ENCODE peak calls at places on chromosomes 5 and 9, in ten cellular contexts. O is testis, H is gastrocnemius medialis, Q is neural progenitor cell, V is AG09309, W is heart right ventricle, M is fibroblast of mammary gland, N is IMR-90, I is choroid plexus epithelial cell, Y is MM.1S. U is an unnamed sample.

GRCh38 chr5:138656916-138657315 is 81.7 kb upstream of the HSPA9 start:
- DNase-seq in I (no peak), V (no peak), N (no peak), W (no peak), M (no peak), O (no peak), H (no peak), Y (no peak), Q (no peak), U (no peak)

GRCh38 chr5:38871790-38872551 is 26.2 kb downstream of the OSMR start:
- DNase-seq in Y (no peak), Q (no peak), N (peak; percentile 100), I (peak; percentile 98), V (peak; percentile 98), M (peak; percentile 100), O (no peak), H (no peak), W (no peak), U (no peak)

GRCh38 chr5:21810737-21811316 is 1042.3 kb downstream of the CDH12 start:
- DNase-seq in H (no peak), I (peak; percentile 62), V (no peak), Y (peak; percentile 34), W (no peak), N (peak; percentile 39), M (peak; percentile 44), O (no peak), Q (peak; percentile 34), U (no peak)

GRCh38 chr5:176980818-176981217 is 25.8 kb downstream of the UIMC1 start:
- DNase-seq in N (no peak), M (no peak), V (no peak), I (no peak), Q (no peak), W (no peak), H (no peak), O (no peak), Y (no peak), U (no peak)

GRCh38 chr5:113381791-113382190 is 53.0 kb downstream of the TSSK1B start:
- DNase-seq in W (no peak), V (no peak), Q (no peak), M (no peak), N (no peak), H (no peak), Y (no peak), O (no peak), I (no peak), U (no peak)

GRCh38 chr9:1042466-1042865 is 7.7 kb upstream of the DMRT2 start:
- DNase-seq in N (no peak), M (no peak), V (no peak), H (no peak), I (no peak), W (no peak), Q (no peak), O (peak; percentile 73), Y (peak; percentile 65), U (no peak)

GRCh38 chr5:38468202-38468656 is 88.2 kb downstream of the LIFR start:
- DNase-seq in H (peak; percentile 92), Q (no peak), Y (no peak), O (no peak), I (peak; percentile 97), W (no peak), M (peak; percentile 97), V (peak; percentile 73), N (peak; percentile 97), U (no peak)

GRCh38 chr9:80995759-80996158 is 693.6 kb downstream of the TLE1 start:
- DNase-seq in Q (no peak), Y (no peak), M (peak; percentile 47), O (no peak), N (peak; percentile 60), I (peak; percentile 83), V (peak; percentile 45), H (no peak), W (no peak), U (no peak)

GRCh38 chr9:113807173-113808061 is 68.7 kb upstream of the ZNF618 start:
- DNase-seq in W (no peak), Q (peak; percentile 60), Y (peak; percentile 18), N (peak; percentile 60), M (peak; percentile 68), H (no peak), V (peak; percentile 18), I (peak; percentile 76), O (peak; percentile 67), U (peak; percentile 7)

GRCh38 chr9:121708768-121709488 is 57.5 kb downstream of the DAB2IP start:
- DNase-seq in M (peak; percentile 13), Q (no peak), I (no peak), N (no peak), O (no peak), Y (no peak), W (peak; percentile 30), H (no peak), V (no peak), U (no peak)

GRCh38 chr5:28576022-28576421 is 1537.6 kb upstream of the CDH9 start:
- DNase-seq in O (no peak), H (no peak), Q (peak; percentile 5), V (no peak), W (no peak), M (peak; percentile 6), Y (peak; percentile 27), I (peak; percentile 75), N (no peak), U (no peak)

GRCh38 chr9:72363226-72363625 is 1.8 kb downstream of the ZFAND5 start:
- DNase-seq in M (no peak), I (peak; percentile 23), Y (peak; percentile 22), O (no peak), H (no peak), W (no peak), Q (no peak), N (no peak), V (no peak), U (no peak)

GRCh38 chr9:72362680-72363139 is 2.3 kb downstream of the ZFAND5 start:
- DNase-seq in O (peak; percentile 91), N (peak; percentile 76), V (peak; percentile 70), Q (peak; percentile 42), I (peak; percentile 95), Y (peak; percentile 85), H (peak; percentile 93), W (peak; percentile 17), M (peak; percentile 85), U (peak; percentile 40)

GRCh38 chr9:72364679-72365524 is at the start of gene ZFAND5:
- DNase-seq in I (peak; percentile 99), N (peak; percentile 98), H (peak; percentile 98), Y (peak; percentile 97), W (peak; percentile 99), M (peak; percentile 97), Q (peak; percentile 99), V (peak; percentile 95), O (peak; percentile 99), U (peak; percentile 68)

GRCh38 chr9:72363908-72364678 is 915 bp downstream of the ZFAND5 start:
- DNase-seq in Q (peak; percentile 72), V (no peak), I (peak; percentile 69), W (peak; percentile 80), Y (peak; percentile 51), H (peak; percentile 52), O (peak; percentile 53), M (peak; percentile 59), N (peak; percentile 61), U (no peak)

GRCh38 chr9:72365525-72366256 is 683 bp upstream of the ZFAND5 start:
- DNase-seq in W (peak; percentile 84), V (peak; percentile 69), Y (peak; percentile 59), O (peak; percentile 91), I (peak; percentile 95), Q (peak; percentile 60), M (peak; percentile 90), N (peak; percentile 87), H (peak; percentile 96), U (peak; percentile 39)
- TF ChIP-seq CTCF in W (no peak), V (peak; percentile 22), Y (peak; percentile 5), O (no peak), I (peak; percentile 27), Q (peak; percentile 24), M (no peak), N (peak; percentile 25), H (no peak), U (no peak)

DNA sequence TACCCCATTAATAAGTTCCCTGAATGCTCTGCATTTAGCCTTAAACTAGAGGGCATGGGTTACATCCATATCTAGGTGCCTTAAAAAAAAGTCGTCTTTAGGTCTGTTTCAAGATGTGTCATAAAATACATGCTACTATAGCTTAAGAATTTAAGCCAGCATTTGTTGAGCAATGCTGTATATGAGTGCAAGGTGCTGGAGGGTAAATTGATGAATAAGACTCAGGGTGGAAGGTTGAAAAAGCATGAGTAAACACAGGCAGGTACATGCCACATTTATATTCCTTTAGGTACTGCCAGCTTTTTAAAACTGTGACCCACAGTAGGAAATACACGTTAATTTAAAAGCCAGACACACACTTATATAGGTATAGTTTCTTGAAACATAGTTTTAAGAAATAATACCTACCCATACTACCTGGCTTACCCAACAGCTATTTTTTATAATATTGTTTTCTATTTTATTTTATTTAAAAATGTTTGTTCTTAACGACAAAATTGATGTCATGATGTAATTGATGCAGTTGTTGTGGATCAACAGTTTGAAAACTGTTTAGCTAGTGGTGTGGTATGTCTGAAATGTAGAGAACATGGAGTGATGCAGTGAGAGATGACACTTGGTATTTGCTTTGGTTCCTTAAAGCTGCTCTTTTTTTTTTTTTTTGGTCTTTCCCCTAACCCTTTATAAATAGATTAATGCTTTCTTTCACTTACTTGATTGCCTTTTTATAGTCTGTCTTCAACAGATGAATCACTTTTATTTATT is 3.9 kb downstream of the HMGCR start:
- DNase-seq in Y (no peak), I (peak; percentile 53), Q (no peak), W (no peak), O (no peak), V (no peak), M (no peak), H (no peak), N (no peak), U (no peak)
- H3K4me3 ChIP-seq in Y (no peak overlapping the region), I (no peak overlapping the region), Q (peak overlapping the region; percentile 84), W (no peak overlapping the region), O (no peak overlapping the region), V (no peak overlapping the region), M (no peak overlapping the region), H (no peak overlapping the region), N (no peak overlapping the region), U (no peak overlapping the region)

DNA sequence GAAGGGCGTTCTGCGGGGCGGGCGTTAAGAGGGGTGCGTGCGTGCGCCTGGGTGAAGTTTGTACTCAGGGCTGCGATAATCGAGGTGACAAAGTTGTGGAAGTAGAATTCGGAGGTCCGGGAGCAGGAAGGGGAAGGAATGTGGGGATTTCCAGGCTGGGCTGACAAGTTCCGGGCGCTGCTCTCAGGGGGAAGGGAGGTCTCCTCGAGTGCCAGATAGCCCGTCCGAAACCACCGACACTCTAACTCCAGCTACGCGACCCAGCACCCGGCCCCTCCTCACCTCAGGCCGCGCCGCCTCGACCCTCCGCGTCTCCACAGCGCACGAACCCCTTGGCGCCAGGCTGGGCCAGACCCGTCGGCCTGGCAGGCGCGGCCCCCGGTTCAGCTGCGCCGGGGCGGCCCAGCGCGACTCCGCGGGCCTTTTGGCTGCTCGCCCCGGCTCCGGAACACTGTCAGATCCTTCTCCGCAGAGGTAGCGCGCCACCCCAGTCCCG is at the start of gene IL6ST:
- DNase-seq in M (peak; percentile 63), N (peak; percentile 93), Q (no peak), W (no peak), V (no peak), H (peak; percentile 42), I (peak; percentile 78), O (no peak), Y (no peak), U (no peak)
- TF ChIP-seq CTCF in M (no peak), N (no peak), Q (peak; percentile 29), W (no peak), V (no peak), H (no peak), I (no peak), O (peak; percentile 7), Y (no peak), U (no peak)

DNA sequence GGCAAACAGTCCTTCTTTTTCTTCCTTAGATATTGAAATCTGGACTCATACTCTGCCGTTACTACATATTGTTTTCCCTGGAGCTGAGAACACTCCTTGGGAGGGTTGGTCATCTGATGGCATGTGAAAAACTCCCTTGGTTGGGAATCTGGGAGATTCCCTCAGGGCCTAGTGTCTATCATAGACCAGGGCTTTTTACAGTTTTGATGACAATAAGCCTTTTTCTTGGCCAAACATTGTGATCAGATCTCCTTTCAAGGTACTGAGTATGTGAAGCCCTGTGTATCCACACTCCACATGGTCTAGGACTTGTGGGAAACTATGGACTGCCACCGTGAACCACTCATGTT is 32.9 kb downstream of the TMEM252 start:
- DNase-seq in V (no peak), N (no peak), W (no peak), Y (no peak), I (no peak), H (no peak), M (no peak), Q (no peak), O (no peak), U (no peak)
- H3K4me3 ChIP-seq in V (no peak overlapping the region), N (no peak overlapping the region), W (no peak overlapping the region), Y (no peak overlapping the region), I (no peak overlapping the region), H (no peak overlapping the region), M (no peak overlapping the region), Q (no peak overlapping the region), O (no peak overlapping the region), U (no peak overlapping the region)

U was measured in GM12864.